ENCODE peak calls at places on chromosomes 5 and 9, in four cellular contexts. J is AG09309, B is AG04450, C is WERI-Rb-1. P is an unnamed sample.
A peak's percentile ranks its signal among the peaks of the same experiment; 100 is the strongest.

GRCh38 chr5:69046375-69046957 is 47.3 kb upstream of the SLC30A5 start:
- DNase-seq in B (no peak), J (no peak), C (no peak), P (no peak)

GRCh38 chr5:78647411-78647818 is 1.2 kb downstream of the LHFPL2 start:
- DNase-seq in B (no peak), J (no peak), C (no peak), P (peak; percentile 44)

GRCh38 chr9:37290881-37291485 is 131.5 kb upstream of the GRHPR start:
- DNase-seq in B (peak; percentile 29), C (no peak), J (peak; percentile 70), P (no peak)

GRCh38 chr9:104961238-104961637 is 33.3 kb upstream of the ABCA1 start:
- DNase-seq in J (no peak), B (no peak), C (peak; percentile 25), P (peak; percentile 48)

GRCh38 chr5:151223447-151224264 is at the start of gene CCDC69:
- DNase-seq in J (no peak), B (no peak), C (peak; percentile 80), P (peak; percentile 70)

GRCh38 chr5:133944263-133945230 is 23.9 kb downstream of the C5orf15 start:
- DNase-seq in J (no peak), B (no peak), C (peak; percentile 65), P (peak; percentile 75)

GRCh38 chr5:123505633-123506032 is 6.3 kb upstream of the CSNK1G3 start:
- DNase-seq in B (no peak), J (no peak), C (no peak), P (peak; percentile 9)

GRCh38 chr9:27053369-27054057 is 48.0 kb upstream of the LRRC19 start:
- DNase-seq in C (no peak), J (no peak), B (no peak), P (no peak)

GRCh38 chr9:137294091-137294683 is 7.9 kb downstream of the NRARP start:
- DNase-seq in J (no peak), B (no peak), C (no peak), P (peak; percentile 72)

GRCh38 chr9:117412841-117413240 is 2.0 kb downstream of the ASTN2 start:
- DNase-seq in B (no peak), J (no peak), C (no peak), P (no peak)

GRCh38 chr5:74915488-74915887 is 49.3 kb upstream of the FAM169A start:
- DNase-seq in B (no peak), J (no peak), C (no peak), P (no peak)

GRCh38 chr5:88675758-88676636 is 207.0 kb downstream of the MEF2C start:
- DNase-seq in B (no peak), C (peak; percentile 90), J (no peak), P (peak; percentile 93)

GRCh38 chr5:109953821-109954220 is 264.1 kb downstream of the MAN2A1 start:
- DNase-seq in C (peak; percentile 30), J (no peak), B (no peak), P (peak; percentile 53)

GRCh38 chr9:94065535-94065961 is 18.7 kb upstream of the PTPDC1 start:
- DNase-seq in J (peak; percentile 67), C (peak; percentile 86), B (peak; percentile 82), P (peak; percentile 86)

GRCh38 chr5:116864157-116864837 is 289.7 kb upstream of the SEMA6A start:
- DNase-seq in J (no peak), C (no peak), B (no peak), P (peak; percentile 98)

GRCh38 chr5:912356-913091 is 19.8 kb downstream of the TRIP13 start:
- DNase-seq in B (peak; percentile 76), J (peak; percentile 87), C (no peak), P (no peak)

GRCh38 chr5:149060325-149060724 is 2.5 kb downstream of the SH3TC2 start:
- DNase-seq in B (no peak), J (no peak), C (no peak), P (peak; percentile 48)

GRCh38 chr5:91006708-91007107 is 376.4 kb downstream of the ARRDC3 start:
- DNase-seq in C (no peak), B (no peak), J (no peak), P (no peak)

GRCh38 chr5:54309751-54310432 is 481 bp downstream of the ARL15 start:
- DNase-seq in B (no peak), C (peak; percentile 28), J (no peak), P (peak; percentile 59)

GRCh38 chr9:99016681-99017387 is 73.1 kb downstream of the COL15A1 start:
- DNase-seq in J (no peak), C (no peak), B (no peak), P (no peak)

GRCh38 chr5:572398-573019 is 39.6 kb upstream of the CEP72 start:
- DNase-seq in J (no peak), B (no peak), C (no peak), P (no peak)

GRCh38 chr9:13992136-13992798 is 321.7 kb downstream of the NFIB start:
- DNase-seq in J (no peak), B (no peak), C (no peak), P (no peak)

GRCh38 chr5:132050136-132050535 is 10.3 kb upstream of the IL3 start:
- DNase-seq in B (no peak), C (no peak), J (no peak), P (no peak)

GRCh38 chr5:132414634-132415377 is 45.3 kb downstream of the SLC22A5 start:
- DNase-seq in C (no peak), B (no peak), J (no peak), P (peak; percentile 30)

GRCh38 chr5:100464418-100464817 is 70.8 kb upstream of the FAM174A start:
- DNase-seq in J (peak; percentile 1), C (no peak), B (peak; percentile 7), P (no peak)

GRCh38 chr5:61177716-61178115 is 15.4 kb upstream of the SMIM15 start:
- DNase-seq in J (no peak), C (no peak), B (no peak), P (no peak)

GRCh38 chr5:152593388-152593787 is 188.3 kb upstream of the NMUR2 start:
- DNase-seq in B (no peak), J (no peak), C (no peak), P (no peak)

GRCh38 chr5:78594946-78595921 is 53.3 kb downstream of the LHFPL2 start:
- DNase-seq in B (peak; percentile 97), C (no peak), J (peak; percentile 96), P (peak; percentile 57)

GRCh38 chr5:14917719-14918118 is 46.1 kb upstream of the ANKH start:
- DNase-seq in B (no peak), J (no peak), C (no peak), P (no peak)

GRCh38 chr5:81420039-81420667 is 26.2 kb upstream of the ACOT12 start:
- DNase-seq in B (peak; percentile 75), J (peak; percentile 87), C (no peak), P (peak; percentile 61)

GRCh38 chr9:16369427-16369826 is 501.0 kb downstream of the BNC2 start:
- DNase-seq in J (no peak), B (no peak), C (no peak), P (no peak)

GRCh38 chr5:42887094-42887493 is 75.4 kb upstream of the SELENOP start:
- DNase-seq in J (no peak), B (no peak), C (no peak), P (no peak)
- H3K4me3 ChIP-seq in J (no peak overlapping the region), B (no peak overlapping the region), C (no peak overlapping the region), P (no peak overlapping the region)

GRCh38 chr9:128100581-128100980 is 26.9 kb downstream of the PTGES2 start:
- DNase-seq in J (no peak), C (no peak), B (no peak), P (no peak)

GRCh38 chr9:128098017-128098935 is 29.3 kb downstream of the PTGES2 start:
- DNase-seq in C (peak; percentile 98), B (peak; percentile 93), J (peak; percentile 93), P (peak; percentile 97)

GRCh38 chr9:128097156-128098016 is 29.4 kb downstream of the SLC25A25 start:
- DNase-seq in C (no peak), J (no peak), B (no peak), P (no peak)

GRCh38 chr9:128099932-128100491 is 27.5 kb downstream of the PTGES2 start:
- DNase-seq in B (no peak), C (no peak), J (no peak), P (no peak)

GRCh38 chr9:128098936-128099931 is 28.3 kb downstream of the PTGES2 start:
- DNase-seq in J (no peak), B (no peak), C (no peak), P (no peak)
- H3K4me3 ChIP-seq in J (peak overlapping the region; percentile 50), B (peak overlapping the region; percentile 70), C (peak overlapping the region; percentile 42), P (peak overlapping the region; percentile 46)

DNA sequence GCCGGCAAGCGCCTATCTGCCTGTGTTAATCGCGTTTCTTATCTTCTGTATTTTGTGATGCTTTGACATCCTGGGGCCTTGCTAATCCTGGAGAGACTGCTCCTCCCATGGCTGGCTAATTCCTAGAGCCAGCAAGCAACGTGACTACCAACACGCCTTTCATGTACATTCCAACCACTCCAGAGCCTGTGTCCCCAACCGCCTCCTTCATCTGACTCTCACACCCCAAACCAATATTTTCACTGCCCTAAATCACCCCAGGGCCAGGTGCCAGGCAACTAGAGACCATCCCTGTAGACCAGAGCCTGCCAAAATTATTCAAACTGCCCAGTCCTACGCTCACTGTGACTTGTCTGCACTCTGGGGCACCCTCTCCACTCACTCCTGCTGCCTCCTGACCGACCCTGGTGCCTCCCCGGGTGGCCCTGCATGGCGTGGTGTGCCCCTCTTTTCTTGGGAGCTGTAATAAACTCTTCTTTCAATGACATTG is 50.5 kb upstream of the COL5A1 start:
- DNase-seq in C (peak; percentile 53), J (no peak), B (no peak), P (peak; percentile 2)
- H3K4me3 ChIP-seq in C (no peak overlapping the region), J (no peak overlapping the region), B (no peak overlapping the region), P (no peak overlapping the region)

DNA sequence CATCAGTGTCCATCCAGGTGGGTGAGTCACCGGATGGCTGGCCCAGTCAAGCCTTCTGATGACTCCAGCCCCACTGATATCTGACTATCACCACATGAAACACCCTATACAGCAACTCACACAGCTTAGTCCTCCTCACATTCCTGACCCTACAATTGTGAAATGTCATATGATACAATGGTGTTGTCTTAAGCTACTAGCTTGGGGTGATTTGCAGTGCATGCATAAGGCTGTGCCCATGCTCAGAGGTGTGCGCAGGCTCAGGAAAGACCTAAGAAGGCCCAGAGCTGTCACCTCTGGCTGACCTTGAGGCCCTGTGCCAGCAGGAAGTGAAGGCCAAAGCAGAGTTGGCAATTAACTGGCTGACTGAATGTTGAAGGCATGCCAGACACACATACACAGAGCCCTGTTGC is 21.5 kb upstream of the SEMA4D start:
- DNase-seq in J (no peak), B (no peak), C (no peak), P (peak; percentile 13)
- H3K4me3 ChIP-seq in J (no peak overlapping the region), B (no peak overlapping the region), C (no peak overlapping the region), P (no peak overlapping the region)

GRCh38 chr9:10447036-10447435 is 165.8 kb downstream of the PTPRD start:
- DNase-seq in B (no peak), J (no peak), C (no peak), P (no peak)
- H3K4me3 ChIP-seq in B (no peak overlapping the region), J (no peak overlapping the region), C (no peak overlapping the region), P (no peak overlapping the region)

P was measured in SJCRH30.